ENCODE peak calls at places on chromosomes 7 and 10, in six cellular contexts. T is NCI-H1105, P is EH, K is AG08396, C is NCI-H460, W is SJCRH30. O is an unnamed sample.

GRCh38 chr7:33814958-33815735 is 90.2 kb upstream of the BMPER start:
- DNase-seq in P (no peak), W (peak; percentile 65), K (no peak), C (no peak), T (no peak), O (no peak)

GRCh38 chr7:105678811-105679495 is 97.7 kb upstream of the EFCAB10 start:
- DNase-seq in T (no peak), C (no peak), W (no peak), P (no peak), K (peak; percentile 73), O (no peak)

GRCh38 chr7:22814261-22815208 is 8.1 kb downstream of the TOMM7 start:
- DNase-seq in W (no peak), C (no peak), K (peak; percentile 38), P (peak; percentile 63), T (no peak), O (no peak)

GRCh38 chr7:82623812-82624211 is 180.2 kb upstream of the CACNA2D1 start:
- DNase-seq in C (no peak), K (no peak), T (no peak), W (no peak), P (peak; percentile 21), O (no peak)

GRCh38 chr10:72204296-72204695 is 11.5 kb upstream of the ANAPC16 start:
- DNase-seq in W (no peak), C (no peak), P (peak; percentile 39), T (no peak), K (no peak), O (no peak)

GRCh38 chr7:158529181-158530096 is 58.2 kb downstream of the PTPRN2 start:
- DNase-seq in K (no peak), W (no peak), P (no peak), T (no peak), C (no peak), O (no peak)

GRCh38 chr10:99917963-99918825 is 91.6 kb downstream of the DNMBP start:
- DNase-seq in W (peak; percentile 41), C (no peak), K (peak; percentile 52), P (peak; percentile 71), T (no peak), O (no peak)

GRCh38 chr7:96300981-96301380 is 20.9 kb downstream of the SLC25A13 start:
- DNase-seq in T (no peak), C (no peak), W (peak; percentile 16), P (peak; percentile 17), K (no peak), O (no peak)

GRCh38 chr10:99234067-99234738 is 1.4 kb downstream of the HPSE2 start:
- DNase-seq in P (peak; percentile 59), W (no peak), T (no peak), K (peak; percentile 61), C (no peak), O (no peak)

GRCh38 chr7:118239014-118239413 is 14.5 kb downstream of the ANKRD7 start:
- DNase-seq in W (no peak), K (no peak), P (no peak), T (no peak), C (no peak), O (no peak)

GRCh38 chr10:79928028-79928583 is 20.8 kb downstream of the SFTPD start:
- DNase-seq in T (no peak), P (no peak), W (no peak), C (no peak), K (no peak), O (no peak)

GRCh38 chr7:100393233-100393905 is 20.1 kb downstream of the PILRA start:
- DNase-seq in T (no peak), W (no peak), C (no peak), K (no peak), P (no peak), O (no peak)

O was measured in NCI-H748 treated with DMSO at 0.1 percent for 48 hours.